ENCODE peak calls at places on chromosomes 11 and 22, in seven cellular contexts. One of them, this sample, is unnamed.

GRCh38 chr11:59463176-59463575 is 6.4 kb downstream of the OR4D6 start:
- DNase-seq in Calu3: no peak
- DNase-seq in stimulated activated CD8-positive, alpha-beta memory T cell treated with anti-CD3 and anti-CD28 coated beads, Interleukin-4, amount 100 ng/mL, for 4 hours: no peak
- DNase-seq in retina: no peak
- DNase-seq in left ventricle myocardium inferior: no peak
- DNase-seq in KBM-7: no peak
- DNase-seq in fibroblast of mammary gland: peak; percentile 53
- DNase-seq in this sample: no peak

GRCh38 chr11:114308689-114309089 is 12.5 kb downstream of the NNMT start:
- DNase-seq in Calu3: no peak
- DNase-seq in stimulated activated CD8-positive, alpha-beta memory T cell treated with anti-CD3 and anti-CD28 coated beads, Interleukin-4, amount 100 ng/mL, for 4 hours: no peak
- DNase-seq in retina: no peak
- DNase-seq in left ventricle myocardium inferior: no peak
- DNase-seq in KBM-7: no peak
- DNase-seq in fibroblast of mammary gland: peak; percentile 87
- DNase-seq in this sample: no peak

GRCh38 chr11:120404495-120404894 is 68.3 kb downstream of the ARHGEF12 start:
- DNase-seq in Calu3: no peak
- DNase-seq in stimulated activated CD8-positive, alpha-beta memory T cell treated with anti-CD3 and anti-CD28 coated beads, Interleukin-4, amount 100 ng/mL, for 4 hours: no peak
- DNase-seq in retina: no peak
- DNase-seq in left ventricle myocardium inferior: no peak
- DNase-seq in KBM-7: no peak
- DNase-seq in fibroblast of mammary gland: no peak
- DNase-seq in this sample: no peak

GRCh38 chr22:17739196-17739975 is 34.9 kb downstream of the BID start:
- DNase-seq in Calu3: no peak
- DNase-seq in stimulated activated CD8-positive, alpha-beta memory T cell treated with anti-CD3 and anti-CD28 coated beads, Interleukin-4, amount 100 ng/mL, for 4 hours: no peak
- DNase-seq in retina: no peak
- DNase-seq in left ventricle myocardium inferior: no peak
- DNase-seq in KBM-7: no peak
- DNase-seq in fibroblast of mammary gland: no peak
- DNase-seq in this sample: no peak

GRCh38 chr22:37669586-37669985 is 5.8 kb upstream of the LGALS1 start:
- DNase-seq in Calu3: no peak
- DNase-seq in stimulated activated CD8-positive, alpha-beta memory T cell treated with anti-CD3 and anti-CD28 coated beads, Interleukin-4, amount 100 ng/mL, for 4 hours: no peak
- DNase-seq in retina: no peak
- DNase-seq in left ventricle myocardium inferior: no peak
- DNase-seq in KBM-7: no peak
- DNase-seq in fibroblast of mammary gland: peak; percentile 59
- DNase-seq in this sample: no peak

GRCh38 chr22:27139935-27140493 is 482.6 kb downstream of the MIAT start:
- DNase-seq in Calu3: no peak
- DNase-seq in stimulated activated CD8-positive, alpha-beta memory T cell treated with anti-CD3 and anti-CD28 coated beads, Interleukin-4, amount 100 ng/mL, for 4 hours: no peak
- DNase-seq in retina: peak; percentile 50
- DNase-seq in left ventricle myocardium inferior: no peak
- DNase-seq in KBM-7: no peak
- DNase-seq in fibroblast of mammary gland: peak; percentile 80
- DNase-seq in this sample: no peak

GRCh38 chr11:36177837-36178236 is 111.4 kb downstream of the COMMD9 start:
- DNase-seq in Calu3: no peak
- DNase-seq in stimulated activated CD8-positive, alpha-beta memory T cell treated with anti-CD3 and anti-CD28 coated beads, Interleukin-4, amount 100 ng/mL, for 4 hours: no peak
- DNase-seq in retina: no peak
- DNase-seq in left ventricle myocardium inferior: no peak
- DNase-seq in KBM-7: peak; percentile 17
- DNase-seq in fibroblast of mammary gland: no peak
- DNase-seq in this sample: no peak

GRCh38 chr22:20463324-20464095 is 25.9 kb upstream of the SCARF2 start:
- DNase-seq in Calu3: no peak
- DNase-seq in stimulated activated CD8-positive, alpha-beta memory T cell treated with anti-CD3 and anti-CD28 coated beads, Interleukin-4, amount 100 ng/mL, for 4 hours: no peak
- DNase-seq in retina: no peak
- DNase-seq in left ventricle myocardium inferior: no peak
- DNase-seq in KBM-7: peak; percentile 68
- DNase-seq in fibroblast of mammary gland: no peak
- DNase-seq in this sample: no peak

GRCh38 chr11:65912840-65913239 is 6.0 kb downstream of the C11orf68 start:
- DNase-seq in Calu3: no peak
- DNase-seq in stimulated activated CD8-positive, alpha-beta memory T cell treated with anti-CD3 and anti-CD28 coated beads, Interleukin-4, amount 100 ng/mL, for 4 hours: no peak
- DNase-seq in retina: no peak
- DNase-seq in left ventricle myocardium inferior: no peak
- DNase-seq in KBM-7: no peak
- DNase-seq in fibroblast of mammary gland: peak; percentile 83
- DNase-seq in this sample: no peak

GRCh38 chr11:125916683-125917337 is 12.5 kb downstream of the DDX25 start:
- DNase-seq in Calu3: peak; percentile 23
- DNase-seq in stimulated activated CD8-positive, alpha-beta memory T cell treated with anti-CD3 and anti-CD28 coated beads, Interleukin-4, amount 100 ng/mL, for 4 hours: no peak
- DNase-seq in retina: no peak
- DNase-seq in left ventricle myocardium inferior: no peak
- DNase-seq in KBM-7: no peak
- DNase-seq in fibroblast of mammary gland: no peak
- DNase-seq in this sample: no peak

GRCh38 chr11:70889411-70889810 is 363.0 kb downstream of the SHANK2 start:
- DNase-seq in Calu3: no peak
- DNase-seq in stimulated activated CD8-positive, alpha-beta memory T cell treated with anti-CD3 and anti-CD28 coated beads, Interleukin-4, amount 100 ng/mL, for 4 hours: no peak
- DNase-seq in retina: no peak
- DNase-seq in left ventricle myocardium inferior: no peak
- DNase-seq in KBM-7: no peak
- DNase-seq in fibroblast of mammary gland: no peak
- DNase-seq in this sample: peak; percentile 24

GRCh38 chr11:19648321-19648720 is 64.3 kb upstream of the NAV2 start:
- DNase-seq in Calu3: no peak
- DNase-seq in stimulated activated CD8-positive, alpha-beta memory T cell treated with anti-CD3 and anti-CD28 coated beads, Interleukin-4, amount 100 ng/mL, for 4 hours: no peak
- DNase-seq in retina: no peak
- DNase-seq in left ventricle myocardium inferior: no peak
- DNase-seq in KBM-7: no peak
- DNase-seq in fibroblast of mammary gland: no peak
- DNase-seq in this sample: no peak

GRCh38 chr11:61359541-61359940 is 2.1 kb downstream of the CYB561A3 start:
- DNase-seq in Calu3: no peak
- DNase-seq in stimulated activated CD8-positive, alpha-beta memory T cell treated with anti-CD3 and anti-CD28 coated beads, Interleukin-4, amount 100 ng/mL, for 4 hours: no peak
- DNase-seq in retina: no peak
- DNase-seq in left ventricle myocardium inferior: no peak
- DNase-seq in KBM-7: peak; percentile 52
- DNase-seq in fibroblast of mammary gland: no peak
- DNase-seq in this sample: no peak

GRCh38 chr11:131874070-131874469 is 503.7 kb downstream of the NTM start:
- DNase-seq in Calu3: no peak
- DNase-seq in stimulated activated CD8-positive, alpha-beta memory T cell treated with anti-CD3 and anti-CD28 coated beads, Interleukin-4, amount 100 ng/mL, for 4 hours: no peak
- DNase-seq in retina: no peak
- DNase-seq in left ventricle myocardium inferior: no peak
- DNase-seq in KBM-7: no peak
- DNase-seq in fibroblast of mammary gland: no peak
- DNase-seq in this sample: no peak

GRCh38 chr11:24226606-24227005 is 270.2 kb upstream of the LUZP2 start:
- DNase-seq in Calu3: no peak
- DNase-seq in stimulated activated CD8-positive, alpha-beta memory T cell treated with anti-CD3 and anti-CD28 coated beads, Interleukin-4, amount 100 ng/mL, for 4 hours: no peak
- DNase-seq in retina: no peak
- DNase-seq in left ventricle myocardium inferior: no peak
- DNase-seq in KBM-7: no peak
- DNase-seq in fibroblast of mammary gland: no peak
- DNase-seq in this sample: no peak

GRCh38 chr11:1029686-1030085 is 6.8 kb downstream of the MUC6 start:
- DNase-seq in Calu3: no peak
- DNase-seq in stimulated activated CD8-positive, alpha-beta memory T cell treated with anti-CD3 and anti-CD28 coated beads, Interleukin-4, amount 100 ng/mL, for 4 hours: no peak
- DNase-seq in retina: no peak
- DNase-seq in left ventricle myocardium inferior: no peak
- DNase-seq in KBM-7: no peak
- DNase-seq in fibroblast of mammary gland: no peak
- DNase-seq in this sample: no peak

GRCh38 chr11:68140496-68141246 is 19.5 kb upstream of the CHKA start:
- DNase-seq in Calu3: peak; percentile 42
- DNase-seq in stimulated activated CD8-positive, alpha-beta memory T cell treated with anti-CD3 and anti-CD28 coated beads, Interleukin-4, amount 100 ng/mL, for 4 hours: no peak
- DNase-seq in retina: no peak
- DNase-seq in left ventricle myocardium inferior: no peak
- DNase-seq in KBM-7: no peak
- DNase-seq in fibroblast of mammary gland: no peak
- DNase-seq in this sample: no peak

GRCh38 chr11:9180784-9181183 is 84.4 kb downstream of the DENND5A start:
- DNase-seq in Calu3: no peak
- DNase-seq in stimulated activated CD8-positive, alpha-beta memory T cell treated with anti-CD3 and anti-CD28 coated beads, Interleukin-4, amount 100 ng/mL, for 4 hours: no peak
- DNase-seq in retina: no peak
- DNase-seq in left ventricle myocardium inferior: no peak
- DNase-seq in KBM-7: no peak
- DNase-seq in fibroblast of mammary gland: no peak
- DNase-seq in this sample: no peak

GRCh38 chr11:119380816-119381185 is 689 bp downstream of the USP2 start:
- DNase-seq in Calu3: no peak
- DNase-seq in stimulated activated CD8-positive, alpha-beta memory T cell treated with anti-CD3 and anti-CD28 coated beads, Interleukin-4, amount 100 ng/mL, for 4 hours: no peak
- DNase-seq in retina: no peak
- DNase-seq in left ventricle myocardium inferior: no peak
- DNase-seq in KBM-7: no peak
- DNase-seq in fibroblast of mammary gland: no peak
- DNase-seq in this sample: no peak

GRCh38 chr11:7600205-7600775 is 73.0 kb downstream of the CYB5R2 start:
- DNase-seq in Calu3: peak; percentile 68
- DNase-seq in stimulated activated CD8-positive, alpha-beta memory T cell treated with anti-CD3 and anti-CD28 coated beads, Interleukin-4, amount 100 ng/mL, for 4 hours: no peak
- DNase-seq in retina: no peak
- DNase-seq in left ventricle myocardium inferior: no peak
- DNase-seq in KBM-7: no peak
- DNase-seq in fibroblast of mammary gland: peak; percentile 77
- DNase-seq in this sample: no peak

GRCh38 chr11:34633990-34634725 is 13.3 kb downstream of the EHF start:
- DNase-seq in Calu3: no peak
- DNase-seq in stimulated activated CD8-positive, alpha-beta memory T cell treated with anti-CD3 and anti-CD28 coated beads, Interleukin-4, amount 100 ng/mL, for 4 hours: no peak
- DNase-seq in retina: no peak
- DNase-seq in left ventricle myocardium inferior: no peak
- DNase-seq in KBM-7: peak; percentile 53
- DNase-seq in fibroblast of mammary gland: peak; percentile 57
- DNase-seq in this sample: no peak

GRCh38 chr11:113540416-113541330 is 65.5 kb upstream of the DRD2 start:
- DNase-seq in Calu3: no peak
- DNase-seq in stimulated activated CD8-positive, alpha-beta memory T cell treated with anti-CD3 and anti-CD28 coated beads, Interleukin-4, amount 100 ng/mL, for 4 hours: no peak
- DNase-seq in retina: no peak
- DNase-seq in left ventricle myocardium inferior: no peak
- DNase-seq in KBM-7: no peak
- DNase-seq in fibroblast of mammary gland: no peak
- DNase-seq in this sample: no peak

GRCh38 chr11:21464601-21465193 is 728.2 kb upstream of the ANO5 start:
- DNase-seq in Calu3: no peak
- DNase-seq in stimulated activated CD8-positive, alpha-beta memory T cell treated with anti-CD3 and anti-CD28 coated beads, Interleukin-4, amount 100 ng/mL, for 4 hours: no peak
- DNase-seq in retina: no peak
- DNase-seq in left ventricle myocardium inferior: no peak
- DNase-seq in KBM-7: no peak
- DNase-seq in fibroblast of mammary gland: no peak
- DNase-seq in this sample: no peak

GRCh38 chr11:120236169-120237107 is 3.5 kb upstream of the POU2F3 start:
- DNase-seq in Calu3: no peak
- DNase-seq in stimulated activated CD8-positive, alpha-beta memory T cell treated with anti-CD3 and anti-CD28 coated beads, Interleukin-4, amount 100 ng/mL, for 4 hours: no peak
- DNase-seq in retina: no peak
- DNase-seq in left ventricle myocardium inferior: no peak
- DNase-seq in KBM-7: no peak
- DNase-seq in fibroblast of mammary gland: peak; percentile 65
- DNase-seq in this sample: no peak

GRCh38 chr11:69930081-69931059 is 111.2 kb upstream of the FGF3 start:
- DNase-seq in Calu3: no peak
- DNase-seq in stimulated activated CD8-positive, alpha-beta memory T cell treated with anti-CD3 and anti-CD28 coated beads, Interleukin-4, amount 100 ng/mL, for 4 hours: no peak
- DNase-seq in retina: no peak
- DNase-seq in left ventricle myocardium inferior: no peak
- DNase-seq in KBM-7: no peak
- DNase-seq in fibroblast of mammary gland: no peak
- DNase-seq in this sample: peak; percentile 13

GRCh38 chr22:38927033-38927789 is 30.2 kb upstream of the APOBEC3A start:
- DNase-seq in Calu3: peak; percentile 91
- DNase-seq in stimulated activated CD8-positive, alpha-beta memory T cell treated with anti-CD3 and anti-CD28 coated beads, Interleukin-4, amount 100 ng/mL, for 4 hours: peak; percentile 9
- DNase-seq in retina: peak; percentile 84
- DNase-seq in left ventricle myocardium inferior: peak; percentile 74
- DNase-seq in KBM-7: peak; percentile 72
- DNase-seq in fibroblast of mammary gland: peak; percentile 32
- DNase-seq in this sample: peak; percentile 85

GRCh38 chr22:32911526-32911925 is 110.0 kb downstream of the TIMP3 start:
- DNase-seq in Calu3: no peak
- DNase-seq in stimulated activated CD8-positive, alpha-beta memory T cell treated with anti-CD3 and anti-CD28 coated beads, Interleukin-4, amount 100 ng/mL, for 4 hours: no peak
- DNase-seq in retina: peak; percentile 9
- DNase-seq in left ventricle myocardium inferior: no peak
- DNase-seq in KBM-7: no peak
- DNase-seq in fibroblast of mammary gland: peak; percentile 4
- DNase-seq in this sample: no peak

GRCh38 chr11:11345099-11345498 is 8.0 kb downstream of the CSNK2A3 start:
- DNase-seq in Calu3: no peak
- DNase-seq in stimulated activated CD8-positive, alpha-beta memory T cell treated with anti-CD3 and anti-CD28 coated beads, Interleukin-4, amount 100 ng/mL, for 4 hours: no peak
- DNase-seq in retina: no peak
- DNase-seq in left ventricle myocardium inferior: no peak
- DNase-seq in KBM-7: no peak
- DNase-seq in fibroblast of mammary gland: no peak
- DNase-seq in this sample: no peak

GRCh38 chr22:27851974-27852713 is 50.6 kb upstream of the MN1 start:
- DNase-seq in Calu3: no peak
- DNase-seq in stimulated activated CD8-positive, alpha-beta memory T cell treated with anti-CD3 and anti-CD28 coated beads, Interleukin-4, amount 100 ng/mL, for 4 hours: no peak
- DNase-seq in retina: peak; percentile 54
- DNase-seq in left ventricle myocardium inferior: no peak
- DNase-seq in KBM-7: no peak
- DNase-seq in fibroblast of mammary gland: peak; percentile 41
- DNase-seq in this sample: no peak

GRCh38 chr22:18035740-18036139 is 11.4 kb upstream of the MICAL3 start:
- DNase-seq in Calu3: peak; percentile 94
- DNase-seq in stimulated activated CD8-positive, alpha-beta memory T cell treated with anti-CD3 and anti-CD28 coated beads, Interleukin-4, amount 100 ng/mL, for 4 hours: no peak
- DNase-seq in retina: no peak
- DNase-seq in left ventricle myocardium inferior: peak; percentile 38
- DNase-seq in KBM-7: peak; percentile 41
- DNase-seq in fibroblast of mammary gland: no peak
- DNase-seq in this sample: peak; percentile 59

GRCh38 chr11:86818466-86819282 is 18.3 kb downstream of the PRSS23 start:
- DNase-seq in Calu3: no peak
- DNase-seq in stimulated activated CD8-positive, alpha-beta memory T cell treated with anti-CD3 and anti-CD28 coated beads, Interleukin-4, amount 100 ng/mL, for 4 hours: no peak
- DNase-seq in retina: peak; percentile 56
- DNase-seq in left ventricle myocardium inferior: no peak
- DNase-seq in KBM-7: peak; percentile 58
- DNase-seq in fibroblast of mammary gland: peak; percentile 83
- DNase-seq in this sample: no peak

GRCh38 chr11:108826136-108826535 is 161.3 kb downstream of the DDX10 start:
- DNase-seq in Calu3: no peak
- DNase-seq in stimulated activated CD8-positive, alpha-beta memory T cell treated with anti-CD3 and anti-CD28 coated beads, Interleukin-4, amount 100 ng/mL, for 4 hours: no peak
- DNase-seq in retina: no peak
- DNase-seq in left ventricle myocardium inferior: no peak
- DNase-seq in KBM-7: no peak
- DNase-seq in fibroblast of mammary gland: no peak
- DNase-seq in this sample: no peak

GRCh38 chr11:10758959-10759358 is 7.9 kb downstream of the CTR9 start:
- DNase-seq in Calu3: no peak
- DNase-seq in stimulated activated CD8-positive, alpha-beta memory T cell treated with anti-CD3 and anti-CD28 coated beads, Interleukin-4, amount 100 ng/mL, for 4 hours: no peak
- DNase-seq in retina: no peak
- DNase-seq in left ventricle myocardium inferior: no peak
- DNase-seq in KBM-7: peak; percentile 67
- DNase-seq in fibroblast of mammary gland: no peak
- DNase-seq in this sample: no peak

GRCh38 chr22:26662160-26662559 is 4.8 kb downstream of the MIAT start:
- DNase-seq in Calu3: no peak
- DNase-seq in stimulated activated CD8-positive, alpha-beta memory T cell treated with anti-CD3 and anti-CD28 coated beads, Interleukin-4, amount 100 ng/mL, for 4 hours: no peak
- DNase-seq in retina: no peak
- DNase-seq in left ventricle myocardium inferior: no peak
- DNase-seq in KBM-7: no peak
- DNase-seq in fibroblast of mammary gland: no peak
- DNase-seq in this sample: no peak

GRCh38 chr22:27809700-27810365 is 8.3 kb upstream of the MN1 start:
- DNase-seq in Calu3: no peak
- DNase-seq in stimulated activated CD8-positive, alpha-beta memory T cell treated with anti-CD3 and anti-CD28 coated beads, Interleukin-4, amount 100 ng/mL, for 4 hours: no peak
- DNase-seq in retina: no peak
- DNase-seq in left ventricle myocardium inferior: no peak
- DNase-seq in KBM-7: no peak
- DNase-seq in fibroblast of mammary gland: no peak
- DNase-seq in this sample: no peak

This sample was measured in Right ventricle myocardium superior.